ENCODE peak calls at places on chromosome 5, in eight cellular contexts. One of them, this sample, is unnamed.

GRCh38 chr5:99378443-99378842 is 449.6 kb upstream of the CHD1 start:
- DNase-seq in stomach: no peak
- DNase-seq in esophagus squamous epithelium: no peak
- DNase-seq in testis: no peak
- DNase-seq in HCT116: no peak
- DNase-seq in heart left ventricle: no peak
- DNase-seq in IMR-90: no peak
- DNase-seq in breast epithelium: no peak
- DNase-seq in this sample: no peak

GRCh38 chr5:32814620-32815019 is 103.5 kb downstream of the NPR3 start:
- DNase-seq in heart left ventricle: no peak
- DNase-seq in esophagus squamous epithelium: no peak
- DNase-seq in HCT116: no peak
- DNase-seq in testis: no peak
- DNase-seq in breast epithelium: no peak
- DNase-seq in stomach: no peak
- DNase-seq in IMR-90: peak; percentile 88
- DNase-seq in this sample: no peak

GRCh38 chr5:175800656-175801081 is 70.7 kb upstream of the CPLX2 start:
- DNase-seq in breast epithelium: no peak
- DNase-seq in IMR-90: peak; percentile 45
- DNase-seq in esophagus squamous epithelium: no peak
- DNase-seq in testis: no peak
- DNase-seq in HCT116: no peak
- DNase-seq in heart left ventricle: no peak
- DNase-seq in stomach: no peak
- DNase-seq in this sample: no peak

GRCh38 chr5:113526421-113526820 is 12.9 kb downstream of the YTHDC2 start:
- DNase-seq in esophagus squamous epithelium: no peak
- DNase-seq in IMR-90: no peak
- DNase-seq in heart left ventricle: no peak
- DNase-seq in breast epithelium: no peak
- DNase-seq in stomach: no peak
- DNase-seq in testis: no peak
- DNase-seq in HCT116: no peak
- DNase-seq in this sample: no peak

GRCh38 chr5:133611357-133612020 is 852 bp downstream of the FSTL4 start:
- DNase-seq in HCT116: no peak
- DNase-seq in IMR-90: no peak
- DNase-seq in esophagus squamous epithelium: no peak
- DNase-seq in heart left ventricle: no peak
- DNase-seq in stomach: no peak
- DNase-seq in testis: peak; percentile 24
- DNase-seq in breast epithelium: no peak
- DNase-seq in this sample: no peak

GRCh38 chr5:39422886-39423285 is 1.9 kb downstream of the DAB2 start:
- DNase-seq in esophagus squamous epithelium: no peak
- DNase-seq in testis: no peak
- DNase-seq in heart left ventricle: no peak
- DNase-seq in HCT116: no peak
- DNase-seq in breast epithelium: no peak
- DNase-seq in stomach: no peak
- DNase-seq in IMR-90: no peak
- DNase-seq in this sample: no peak

GRCh38 chr5:95861221-95861857 is 38.8 kb upstream of the GLRX start:
- DNase-seq in IMR-90: peak; percentile 100
- DNase-seq in heart left ventricle: peak; percentile 79
- DNase-seq in stomach: peak; percentile 65
- DNase-seq in HCT116: peak; percentile 24
- DNase-seq in testis: peak; percentile 57
- DNase-seq in breast epithelium: peak; percentile 69
- DNase-seq in esophagus squamous epithelium: peak; percentile 13
- DNase-seq in this sample: no peak

GRCh38 chr5:127213231-127213630 is 77.4 kb upstream of the MEGF10 start:
- DNase-seq in testis: no peak
- DNase-seq in HCT116: no peak
- DNase-seq in heart left ventricle: no peak
- DNase-seq in esophagus squamous epithelium: no peak
- DNase-seq in stomach: no peak
- DNase-seq in breast epithelium: no peak
- DNase-seq in IMR-90: no peak
- DNase-seq in this sample: no peak

GRCh38 chr5:87020099-87020934 is 247.4 kb upstream of the RASA1 start:
- DNase-seq in testis: peak; percentile 37
- DNase-seq in stomach: no peak
- DNase-seq in HCT116: no peak
- DNase-seq in heart left ventricle: peak; percentile 53
- DNase-seq in IMR-90: peak; percentile 16
- DNase-seq in esophagus squamous epithelium: no peak
- DNase-seq in breast epithelium: no peak
- DNase-seq in this sample: peak; percentile 76

GRCh38 chr5:113276001-113276400 is 158.8 kb downstream of the TSSK1B start:
- DNase-seq in heart left ventricle: no peak
- DNase-seq in esophagus squamous epithelium: no peak
- DNase-seq in breast epithelium: no peak
- DNase-seq in IMR-90: no peak
- DNase-seq in HCT116: no peak
- DNase-seq in testis: no peak
- DNase-seq in stomach: no peak
- DNase-seq in this sample: no peak

GRCh38 chr5:43997647-43998251 is 391.5 kb downstream of the FGF10 start:
- DNase-seq in IMR-90: peak; percentile 70
- DNase-seq in HCT116: no peak
- DNase-seq in testis: no peak
- DNase-seq in stomach: no peak
- DNase-seq in heart left ventricle: no peak
- DNase-seq in esophagus squamous epithelium: no peak
- DNase-seq in breast epithelium: no peak
- DNase-seq in this sample: no peak

GRCh38 chr5:104932431-104932830 is 1369.8 kb upstream of the NUDT12 start:
- DNase-seq in heart left ventricle: no peak
- DNase-seq in breast epithelium: no peak
- DNase-seq in testis: no peak
- DNase-seq in IMR-90: no peak
- DNase-seq in esophagus squamous epithelium: no peak
- DNase-seq in stomach: no peak
- DNase-seq in HCT116: no peak
- DNase-seq in this sample: no peak

GRCh38 chr5:147918899-147919298 is 12.6 kb upstream of the C5orf46 start:
- DNase-seq in stomach: no peak
- DNase-seq in testis: no peak
- DNase-seq in heart left ventricle: no peak
- DNase-seq in IMR-90: no peak
- DNase-seq in esophagus squamous epithelium: no peak
- DNase-seq in HCT116: no peak
- DNase-seq in breast epithelium: no peak
- DNase-seq in this sample: no peak

GRCh38 chr5:18772475-18772874 is 1138.2 kb downstream of the TAF11L14 start:
- DNase-seq in HCT116: no peak
- DNase-seq in testis: no peak
- DNase-seq in esophagus squamous epithelium: no peak
- DNase-seq in IMR-90: no peak
- DNase-seq in breast epithelium: no peak
- DNase-seq in stomach: no peak
- DNase-seq in heart left ventricle: no peak
- DNase-seq in this sample: no peak

GRCh38 chr5:24598926-24599325 is 45.9 kb downstream of the CDH10 start:
- DNase-seq in breast epithelium: no peak
- DNase-seq in heart left ventricle: no peak
- DNase-seq in HCT116: no peak
- DNase-seq in esophagus squamous epithelium: no peak
- DNase-seq in stomach: no peak
- DNase-seq in IMR-90: no peak
- DNase-seq in testis: no peak
- DNase-seq in this sample: no peak

GRCh38 chr5:56070795-56071539 is 76.2 kb upstream of the IL6ST start:
- DNase-seq in breast epithelium: no peak
- DNase-seq in testis: no peak
- DNase-seq in stomach: no peak
- DNase-seq in heart left ventricle: no peak
- DNase-seq in esophagus squamous epithelium: no peak
- DNase-seq in HCT116: no peak
- DNase-seq in IMR-90: no peak
- DNase-seq in this sample: no peak

GRCh38 chr5:177492841-177493240 is 4.6 kb downstream of the PDLIM7 start:
- DNase-seq in testis: no peak
- DNase-seq in esophagus squamous epithelium: no peak
- DNase-seq in IMR-90: no peak
- DNase-seq in stomach: no peak
- DNase-seq in heart left ventricle: no peak
- DNase-seq in HCT116: no peak
- DNase-seq in breast epithelium: no peak
- DNase-seq in this sample: no peak
- TF ChIP-seq POLR2A in testis: no peak
- TF ChIP-seq POLR2A in esophagus squamous epithelium: no peak
- TF ChIP-seq POLR2A in IMR-90: peak; percentile 30
- TF ChIP-seq POLR2A in stomach: no peak
- TF ChIP-seq POLR2A in heart left ventricle: no peak
- TF ChIP-seq POLR2A in HCT116: no peak
- TF ChIP-seq POLR2A in breast epithelium: no peak
- TF ChIP-seq POLR2A in this sample: no peak

GRCh38 chr5:181053760-181054122 is 13.7 kb downstream of the BTNL9 start:
- DNase-seq in esophagus squamous epithelium: no peak
- DNase-seq in heart left ventricle: peak; percentile 34
- DNase-seq in breast epithelium: no peak
- DNase-seq in IMR-90: no peak
- DNase-seq in stomach: no peak
- DNase-seq in HCT116: no peak
- DNase-seq in testis: no peak
- DNase-seq in this sample: no peak
- H3K4me3 ChIP-seq in esophagus squamous epithelium: peak overlapping the region; percentile 52
- H3K4me3 ChIP-seq in heart left ventricle: peak overlapping the region; percentile 34
- H3K4me3 ChIP-seq in breast epithelium: peak overlapping the region; percentile 77
- H3K4me3 ChIP-seq in IMR-90: no peak overlapping the region
- H3K4me3 ChIP-seq in stomach: peak overlapping the region; percentile 54
- H3K4me3 ChIP-seq in HCT116: peak overlapping the region; percentile 49
- H3K4me3 ChIP-seq in testis: peak overlapping the region; percentile 55
- H3K4me3 ChIP-seq in this sample: peak overlapping the region; percentile 48

GRCh38 chr5:42908509-42909488 is 97.1 kb upstream of the SELENOP start:
- DNase-seq in HCT116: peak; percentile 76
- DNase-seq in heart left ventricle: peak; percentile 92
- DNase-seq in stomach: peak; percentile 93
- DNase-seq in esophagus squamous epithelium: peak; percentile 36
- DNase-seq in testis: peak; percentile 94
- DNase-seq in breast epithelium: peak; percentile 78
- DNase-seq in IMR-90: peak; percentile 85
- DNase-seq in this sample: peak; percentile 96
- TF ChIP-seq CTCF in HCT116: peak; percentile 51
- TF ChIP-seq CTCF in heart left ventricle: peak; percentile 94
- TF ChIP-seq CTCF in stomach: peak; percentile 78
- TF ChIP-seq CTCF in esophagus squamous epithelium: peak; percentile 86
- TF ChIP-seq CTCF in testis: peak; percentile 62
- TF ChIP-seq CTCF in breast epithelium: peak; percentile 86
- TF ChIP-seq CTCF in IMR-90: peak; percentile 83
- TF ChIP-seq CTCF in this sample: peak; percentile 90

GRCh38 chr5:132315529-132316067 is 21.4 kb downstream of the SLC22A4 start:
- DNase-seq in HCT116: no peak
- DNase-seq in IMR-90: no peak
- DNase-seq in heart left ventricle: no peak
- DNase-seq in esophagus squamous epithelium: no peak
- DNase-seq in testis: no peak
- DNase-seq in breast epithelium: no peak
- DNase-seq in stomach: no peak
- DNase-seq in this sample: no peak
- TF ChIP-seq POLR2A in HCT116: no peak
- TF ChIP-seq POLR2A in IMR-90: no peak
- TF ChIP-seq POLR2A in heart left ventricle: no peak
- TF ChIP-seq POLR2A in esophagus squamous epithelium: no peak
- TF ChIP-seq POLR2A in testis: no peak
- TF ChIP-seq POLR2A in breast epithelium: no peak
- TF ChIP-seq POLR2A in stomach: no peak
- TF ChIP-seq POLR2A in this sample: no peak

DNA sequence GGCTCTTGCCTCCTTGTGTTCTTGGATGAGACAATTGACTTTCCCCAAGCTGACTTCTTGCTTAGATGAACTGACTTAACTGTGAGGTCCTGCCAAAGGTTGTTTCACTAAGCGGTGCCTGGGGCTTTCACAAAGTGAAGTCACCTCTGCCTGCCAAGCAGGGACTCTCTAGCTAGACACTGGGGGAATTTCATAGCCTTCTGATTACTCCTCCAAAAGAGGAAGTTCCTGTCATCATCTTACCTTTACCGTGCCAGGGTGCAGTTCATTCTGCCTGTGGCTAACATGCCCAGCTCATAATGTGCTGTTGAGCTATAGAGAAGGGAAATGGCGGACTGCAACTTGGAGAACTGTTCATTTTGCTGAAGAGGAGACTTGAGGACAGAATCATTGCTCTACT is 472.0 kb upstream of the WWC1 start:
- DNase-seq in heart left ventricle: no peak
- DNase-seq in testis: no peak
- DNase-seq in HCT116: no peak
- DNase-seq in breast epithelium: no peak
- DNase-seq in stomach: no peak
- DNase-seq in esophagus squamous epithelium: no peak
- DNase-seq in IMR-90: no peak
- DNase-seq in this sample: no peak
- H3K4me3 ChIP-seq in heart left ventricle: no peak overlapping the region
- H3K4me3 ChIP-seq in testis: no peak overlapping the region
- H3K4me3 ChIP-seq in HCT116: no peak overlapping the region
- H3K4me3 ChIP-seq in breast epithelium: no peak overlapping the region
- H3K4me3 ChIP-seq in stomach: no peak overlapping the region
- H3K4me3 ChIP-seq in esophagus squamous epithelium: no peak overlapping the region
- H3K4me3 ChIP-seq in IMR-90: no peak overlapping the region
- H3K4me3 ChIP-seq in this sample: no peak overlapping the region

This sample was measured in spleen.